ENCODE peak calls at places on chromosomes 7 and 10, in four cellular contexts. B is WTC11, G is HepG2, T is K562. Q is an unnamed sample.

GRCh38 chr10:124005991-124006392 is 87.4 kb downstream of the CHST15 start:
- DNase-seq in G (no peak), B (no peak), T (no peak), Q (no peak)

GRCh38 chr10:96987842-96988175 is 155.7 kb downstream of the LCOR start:
- DNase-seq in G (no peak), B (no peak), T (no peak), Q (no peak)

GRCh38 chr7:26782501-26782900 is 81.9 kb downstream of the SKAP2 start:
- DNase-seq in G (no peak), B (no peak), T (no peak), Q (no peak)

GRCh38 chr10:44466236-44466635 is 81.3 kb upstream of the CXCL12 start:
- DNase-seq in G (no peak), T (no peak), B (no peak), Q (no peak)

GRCh38 chr10:4107328-4107851 is 322.4 kb upstream of the KLF6 start:
- DNase-seq in G (no peak), T (no peak), B (no peak), Q (no peak)

GRCh38 chr10:4485611-4486010 is 340.4 kb upstream of the AKR1E2 start:
- DNase-seq in T (no peak), G (no peak), B (no peak), Q (no peak)

GRCh38 chr7:81632418-81632817 is 137.4 kb downstream of the HGF start:
- DNase-seq in T (no peak), G (no peak), B (no peak), Q (no peak)

GRCh38 chr7:116598278-116598677 is 73.4 kb downstream of the CAV1 start:
- DNase-seq in B (peak; percentile 37), G (no peak), T (peak; percentile 58), Q (no peak)

GRCh38 chr7:106486331-106486730 is 174.6 kb downstream of the CCDC71L start:
- DNase-seq in B (no peak), G (no peak), T (no peak), Q (no peak)

GRCh38 chr7:79272066-79272669 is 181.3 kb downstream of the MAGI2 start:
- DNase-seq in G (peak; percentile 30), T (peak; percentile 17), B (no peak), Q (peak; percentile 27)

GRCh38 chr7:78350926-78351325 is 552.4 kb downstream of the PHTF2 start:
- DNase-seq in B (no peak), G (no peak), T (no peak), Q (no peak)

GRCh38 chr7:90595801-90596683 is at the start of gene CDK14:
- DNase-seq in G (peak; percentile 46), B (peak; percentile 87), T (peak; percentile 80), Q (peak; percentile 77)

GRCh38 chr7:36208997-36209813 is 56.2 kb downstream of the EEPD1 start:
- DNase-seq in G (peak; percentile 35), T (no peak), B (no peak), Q (no peak)

GRCh38 chr10:63115732-63116383 is 17.3 kb upstream of the NRBF2 start:
- DNase-seq in G (peak; percentile 67), B (no peak), T (peak; percentile 66), Q (no peak)

GRCh38 chr7:7761340-7761973 is 43.0 kb upstream of the RPA3 start:
- DNase-seq in G (peak; percentile 48), T (peak; percentile 31), B (no peak), Q (no peak)

GRCh38 chr7:95319570-95319969 is 4.8 kb downstream of the PON1 start:
- DNase-seq in T (no peak), G (no peak), B (no peak), Q (no peak)

GRCh38 chr7:50656141-50656895 is 91.1 kb upstream of the DDC start:
- DNase-seq in T (no peak), G (no peak), B (no peak), Q (no peak)

GRCh38 chr10:63922714-63923317 is 401.6 kb downstream of the REEP3 start:
- DNase-seq in B (no peak), G (peak; percentile 37), T (no peak), Q (no peak)

GRCh38 chr7:28258240-28258639 is 77.6 kb upstream of the JAZF1 start:
- DNase-seq in G (no peak), B (no peak), T (no peak), Q (no peak)

GRCh38 chr7:157003445-157004049 is 6.9 kb downstream of the MNX1 start:
- DNase-seq in B (no peak), G (no peak), T (no peak), Q (no peak)

GRCh38 chr7:38374507-38374906 is 101.1 kb upstream of the TARP start:
- DNase-seq in T (peak; percentile 52), G (peak; percentile 11), B (peak; percentile 50), Q (peak; percentile 30)

GRCh38 chr7:81624021-81624630 is 145.7 kb downstream of the HGF start:
- DNase-seq in T (no peak), B (no peak), G (peak; percentile 37), Q (no peak)

DNA sequence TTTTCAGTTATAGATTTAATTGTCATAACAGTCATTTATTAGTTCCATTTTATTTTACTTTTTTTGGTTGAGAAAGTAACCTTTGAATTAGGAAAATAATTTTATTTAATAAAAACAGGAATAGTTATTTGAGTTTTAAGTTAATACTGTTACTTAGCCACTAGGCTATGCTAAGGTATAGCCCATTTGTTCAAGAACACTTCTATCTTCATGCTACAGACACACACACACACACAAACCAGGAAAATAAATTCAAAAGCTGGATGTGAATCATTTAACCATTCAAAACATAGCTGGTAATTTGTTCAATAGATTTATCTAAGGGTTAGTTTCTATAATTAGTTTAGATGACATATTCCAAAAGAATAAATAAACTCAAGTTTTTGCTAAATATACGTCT is 148.4 kb downstream of the RNF133 start:
- DNase-seq in B (no peak), T (no peak), G (no peak), Q (no peak)
- TF ChIP-seq ELF4 in B (no peak), T (no peak), G (no peak), Q (no peak)

GRCh38 chr7:85887133-85887532 is 700.3 kb upstream of the SEMA3D start:
- DNase-seq in G (no peak), B (no peak), T (no peak), Q (no peak)

GRCh38 chr7:85890244-85890811 is 703.5 kb upstream of the SEMA3D start:
- DNase-seq in B (no peak), G (peak; percentile 39), T (peak; percentile 14), Q (peak; percentile 25)
- TF ChIP-seq ELF4 in B (no peak), G (no peak), T (no peak), Q (no peak)

GRCh38 chr7:999149-999883 is 16.3 kb downstream of the CYP2W1 start:
- DNase-seq in G (no peak), B (no peak), T (no peak), Q (no peak)
- TF ChIP-seq ELF4 in G (no peak), B (no peak), T (no peak), Q (no peak)

DNA sequence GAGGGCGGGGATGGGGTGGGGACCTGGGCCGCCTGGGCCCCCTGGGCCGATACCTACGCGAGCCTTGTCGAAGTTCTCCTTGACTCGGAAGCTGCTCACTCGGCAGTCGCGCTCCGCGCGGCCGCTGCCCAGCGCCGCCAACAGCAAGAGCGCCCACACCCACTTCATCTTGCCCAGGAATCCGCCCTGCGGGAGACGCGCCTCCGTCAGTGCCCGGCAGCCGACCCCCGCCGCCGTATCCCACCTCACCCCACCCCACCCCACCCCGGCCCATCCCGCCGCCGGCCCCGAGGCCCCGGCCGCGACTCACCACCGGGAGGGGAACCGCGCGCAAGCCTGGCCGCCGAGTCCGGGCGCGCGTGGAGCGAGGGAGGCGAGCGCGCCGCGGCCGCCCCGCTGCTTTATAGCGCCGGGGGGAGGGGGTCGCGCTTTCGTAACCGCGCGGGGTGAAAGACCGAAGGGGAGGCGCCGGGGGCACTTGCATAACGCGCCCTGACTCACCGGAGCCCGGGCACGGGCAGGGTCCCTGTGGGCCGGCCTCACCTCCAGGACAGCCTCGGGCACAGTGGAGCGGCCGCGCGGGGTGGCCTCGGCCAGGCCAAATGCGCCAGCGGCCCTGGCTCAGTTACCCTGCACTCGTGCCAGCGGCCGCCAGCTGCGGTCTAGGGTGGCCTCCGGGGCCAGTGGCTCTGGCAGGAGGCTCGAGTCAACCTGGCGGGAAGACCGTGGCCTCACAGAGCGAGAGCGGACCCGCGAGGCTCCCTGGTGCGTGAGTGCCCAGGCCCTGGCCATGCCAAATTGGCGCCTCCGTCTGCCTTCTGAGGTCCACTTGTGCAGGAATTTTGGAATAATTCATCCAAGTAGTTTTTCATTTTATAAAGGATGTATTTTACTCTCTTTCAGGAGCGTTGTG is at the start of gene RBP4:
- DNase-seq in T (no peak), G (peak; percentile 78), B (peak; percentile 24), Q (no peak)
- TF ChIP-seq ELF4 in T (no peak), G (no peak), B (no peak), Q (no peak)

DNA sequence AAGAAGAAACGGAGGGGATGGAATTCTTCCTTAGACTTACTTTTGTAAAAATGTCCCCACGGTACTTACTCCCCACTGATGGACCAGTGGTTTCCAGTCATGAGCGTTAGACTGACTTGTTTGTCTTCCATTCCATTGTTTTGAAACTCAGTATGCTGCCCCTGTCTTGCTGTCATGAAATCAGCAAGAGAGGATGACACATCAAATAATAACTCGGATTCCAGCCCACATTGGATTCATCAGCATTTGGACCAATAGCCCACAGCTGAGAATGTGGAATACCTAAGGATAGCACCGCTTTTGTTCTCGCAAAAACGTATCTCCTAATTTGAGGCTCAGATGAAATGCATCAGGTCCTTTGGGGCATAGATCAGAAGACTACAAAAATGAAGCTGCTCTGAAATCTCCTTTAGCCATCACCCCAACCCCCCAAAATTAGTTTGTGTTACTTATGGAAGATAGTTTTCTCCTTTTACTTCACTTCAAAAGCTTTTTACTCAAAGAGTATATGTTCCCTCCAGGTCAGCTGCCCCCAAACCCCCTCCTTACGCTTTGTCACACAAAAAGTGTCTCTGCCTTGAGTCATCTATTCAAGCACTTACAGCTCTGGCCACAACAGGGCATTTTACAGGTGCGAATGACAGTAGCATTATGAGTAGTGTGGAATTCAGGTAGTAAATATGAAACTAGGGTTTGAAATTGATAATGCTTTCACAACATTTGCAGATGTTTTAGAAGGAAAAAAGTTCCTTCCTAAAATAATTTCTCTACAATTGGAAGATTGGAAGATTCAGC is 158.7 kb upstream of the LANCL2 start:
- DNase-seq in T (no peak), B (no peak), G (no peak), Q (no peak)
- TF ChIP-seq ELF4 in T (no peak), B (no peak), G (no peak), Q (no peak)

GRCh38 chr10:560314-560992 is 129.0 kb downstream of the DIP2C start:
- DNase-seq in T (no peak), B (no peak), G (no peak), Q (no peak)

GRCh38 chr10:559767-560047 is 129.8 kb downstream of the DIP2C start:
- DNase-seq in B (no peak), G (no peak), T (no peak), Q (no peak)

GRCh38 chr10:562142-562541 is 127.3 kb downstream of the DIP2C start:
- DNase-seq in B (no peak), T (no peak), G (no peak), Q (no peak)

GRCh38 chr10:563827-564226 is 125.6 kb downstream of the DIP2C start:
- DNase-seq in T (no peak), B (no peak), G (no peak), Q (no peak)

GRCh38 chr10:561721-562120 is 127.7 kb downstream of the DIP2C start:
- DNase-seq in T (no peak), G (no peak), B (no peak), Q (no peak)
- TF ChIP-seq ELF4 in T (no peak), G (no peak), B (no peak), Q (no peak)

Q was measured in HEK293T.